ENCODE peak calls at places on chromosomes 3 and 15, in four cellular contexts. Y is H1, L is upper lobe of left lung, W is HCT116. E is an unnamed sample.

GRCh38 chr3:17182158-17182557 is 297.4 kb downstream of the PLCL2 start:
- DNase-seq in L (no peak), W (no peak), Y (no peak), E (no peak)

GRCh38 chr15:40929730-40930429 is 740 bp downstream of the DLL4 start:
- DNase-seq in L (peak), W (no peak), Y (peak), E (peak)

GRCh38 chr15:43204016-43204901 is 16.6 kb downstream of the EPB42 start:
- DNase-seq in L (no peak), W (peak), Y (peak), E (no peak)

GRCh38 chr15:34621675-34622074 is 38.2 kb upstream of the GOLGA8B start:
- DNase-seq in L (no peak), Y (no peak), W (peak), E (no peak)

GRCh38 chr3:189393598-189393997 is 221.8 kb downstream of the TPRG1 start:
- DNase-seq in Y (no peak), L (no peak), W (peak), E (peak)

GRCh38 chr3:38554127-38554827 is 58.1 kb downstream of the EXOG start:
- DNase-seq in Y (no peak), W (no peak), L (no peak), E (no peak)

GRCh38 chr3:177615015-177615414 is 417.7 kb upstream of the TBL1XR1 start:
- DNase-seq in Y (no peak), L (no peak), W (no peak), E (peak)

GRCh38 chr15:35880896-35881295 is 334.9 kb upstream of the DPH6 start:
- DNase-seq in L (no peak), Y (no peak), W (no peak), E (no peak)

GRCh38 chr3:197432407-197433127 is 123.2 kb downstream of the BDH1 start:
- DNase-seq in L (no peak), W (no peak), Y (no peak), E (no peak)

GRCh38 chr3:99172736-99173657 is 271.5 kb upstream of the DCBLD2 start:
- DNase-seq in Y (peak), L (no peak), W (peak), E (peak)

GRCh38 chr15:83613716-83614115 is 40.2 kb upstream of the ADAMTSL3 start:
- DNase-seq in Y (no peak), W (no peak), L (no peak), E (no peak)

GRCh38 chr3:188316021-188316722 is 162.2 kb downstream of the LPP start:
- DNase-seq in W (no peak), Y (no peak), L (no peak), E (no peak)

GRCh38 chr3:197854596-197855343 is 63.7 kb downstream of the LRCH3 start:
- DNase-seq in Y (no peak), L (no peak), W (peak), E (no peak)

GRCh38 chr3:23198801-23199200 is 4.3 kb upstream of the UBE2E2 start:
- DNase-seq in W (no peak), Y (no peak), L (no peak), E (no peak)

GRCh38 chr3:128052831-128053419 is 688 bp downstream of the SEC61A1 start:
- DNase-seq in L (no peak), W (no peak), Y (no peak), E (no peak)

GRCh38 chr3:177195242-177195940 is 1.9 kb downstream of the TBL1XR1 start:
- DNase-seq in W (no peak), Y (no peak), L (no peak), E (peak)

GRCh38 chr15:45842151-45842550 is 207.3 kb downstream of the SQOR start:
- DNase-seq in Y (no peak), L (no peak), W (no peak), E (peak)

GRCh38 chr3:11246663-11246970 is 25.6 kb upstream of the ATG7 start:
- DNase-seq in Y (no peak), L (no peak), W (no peak), E (no peak)

GRCh38 chr15:72198410-72199270 is 1.1 kb upstream of the GRAMD2A start:
- DNase-seq in L (no peak), W (no peak), Y (no peak), E (no peak)

GRCh38 chr15:56244811-56245576 is 1.3 kb upstream of the RFX7 start:
- DNase-seq in Y (no peak), W (no peak), L (peak), E (peak)

GRCh38 chr3:35760147-35760546 is 120.8 kb downstream of the ARPP21 start:
- DNase-seq in Y (no peak), L (no peak), W (no peak), E (no peak)

GRCh38 chr15:90362936-90363212 is 10.8 kb downstream of the ZNF774 start:
- DNase-seq in L (no peak), Y (no peak), W (no peak), E (no peak)

GRCh38 chr15:74172751-74173544 is 562 bp upstream of the ISLR start:
- DNase-seq in W (no peak), L (no peak), Y (no peak), E (peak)

GRCh38 chr15:97902140-97902780 is 58.2 kb upstream of the ARRDC4 start:
- DNase-seq in W (no peak), Y (no peak), L (no peak), E (no peak)

GRCh38 chr3:74693696-74694393 is 79.4 kb upstream of the CNTN3 start:
- DNase-seq in W (no peak), Y (no peak), L (no peak), E (no peak)

GRCh38 chr15:77597804-77598453 is 34.8 kb downstream of the LINGO1 start:
- DNase-seq in Y (no peak), L (no peak), W (no peak), E (no peak)

GRCh38 chr15:23566070-23567050 is 886 bp downstream of the MKRN3 start:
- DNase-seq in Y (no peak), L (peak), W (peak), E (no peak)

GRCh38 chr15:70466895-70467529 is 296.3 kb downstream of the UACA start:
- DNase-seq in L (no peak), Y (peak), W (peak), E (peak)

GRCh38 chr3:78765671-78766485 is 1001.9 kb downstream of the ROBO1 start:
- DNase-seq in L (no peak), W (no peak), Y (no peak), E (no peak)

GRCh38 chr15:95235033-95235432 is 1003.7 kb downstream of the MCTP2 start:
- DNase-seq in Y (no peak), W (no peak), L (no peak), E (no peak)

GRCh38 chr3:48405971-48406370 is 23.9 kb downstream of the PLXNB1 start:
- DNase-seq in W (no peak), L (no peak), Y (no peak), E (no peak)

GRCh38 chr3:19688767-19689166 is 245.2 kb downstream of the EFHB start:
- DNase-seq in W (no peak), Y (no peak), L (no peak), E (no peak)

GRCh38 chr3:182252802-182253201 is 540.5 kb upstream of the ATP11B start:
- DNase-seq in L (no peak), W (no peak), Y (no peak), E (no peak)

GRCh38 chr3:148997623-148998022 is 6.3 kb downstream of the GYG1 start:
- DNase-seq in Y (no peak), L (no peak), W (no peak), E (no peak)
- H3K27ac ChIP-seq in Y (no peak), L (peak), W (no peak), E (no peak)

GRCh38 chr3:186616299-186616617 is 3.4 kb downstream of the AHSG start:
- DNase-seq in Y (no peak), L (peak), W (no peak), E (no peak)

GRCh38 chr3:186620213-186621092 is 7.6 kb downstream of the AHSG start:
- DNase-seq in W (no peak), L (peak), Y (no peak), E (no peak)

GRCh38 chr3:186617038-186617934 is 4.4 kb downstream of the AHSG start:
- DNase-seq in W (peak), Y (peak), L (peak), E (peak)

GRCh38 chr3:186619787-186620212 is 6.9 kb downstream of the AHSG start:
- DNase-seq in Y (no peak), L (no peak), W (no peak), E (no peak)

GRCh38 chr3:186618318-186618938 is 5.6 kb downstream of the AHSG start:
- DNase-seq in Y (no peak), W (no peak), L (no peak), E (no peak)
- TF ChIP-seq POLR2A in Y (no peak), W (no peak), L (no peak), E (no peak)

GRCh38 chr3:118675305-118675704 is 359.3 kb downstream of the IGSF11 start:
- DNase-seq in L (no peak), W (no peak), Y (no peak), E (no peak)
- TF ChIP-seq POLR2AphosphoS5 in L (no peak), W (no peak), Y (no peak), E (no peak)

GRCh38 chr15:63236272-63236671 is 41.1 kb upstream of the APH1B start:
- DNase-seq in L (no peak), Y (no peak), W (no peak), E (no peak)

GRCh38 chr15:63232943-63233342 is 43.5 kb downstream of the RAB8B start:
- DNase-seq in W (no peak), L (no peak), Y (no peak), E (no peak)

GRCh38 chr15:63233667-63234419 is 43.6 kb upstream of the APH1B start:
- DNase-seq in L (no peak), W (no peak), Y (no peak), E (no peak)

GRCh38 chr15:63232400-63232799 is 43.0 kb downstream of the RAB8B start:
- DNase-seq in W (no peak), L (no peak), Y (no peak), E (no peak)

GRCh38 chr15:63234479-63234878 is 42.9 kb upstream of the APH1B start:
- DNase-seq in Y (no peak), W (no peak), L (no peak), E (peak)
- H3K27ac ChIP-seq in Y (no peak), W (no peak), L (peak), E (peak)